ENCODE peak calls at places on chromosomes 6 and 20, in seven cellular contexts. M, J, K, C, Z, X and P are unnamed samples.

GRCh38 chr6:138007014-138007472 is 100.2 kb downstream of the PERP start:
- DNase-seq in K (peak; percentile 33), Z (peak; percentile 23), M (peak; percentile 65), C (peak; percentile 28), J (peak; percentile 36), X (peak; percentile 78), P (peak; percentile 62)

GRCh38 chr6:21653902-21654301 is 60.4 kb downstream of the SOX4 start:
- DNase-seq in J (no peak), X (peak; percentile 42), M (peak; percentile 62), K (no peak), C (no peak), Z (no peak), P (no peak)

GRCh38 chr6:90083891-90084290 is 189.6 kb downstream of the GJA10 start:
- DNase-seq in J (no peak), C (no peak), M (no peak), X (no peak), Z (no peak), K (no peak), P (no peak)

GRCh38 chr6:148251286-148251685 is 91.4 kb upstream of the SASH1 start:
- DNase-seq in C (peak; percentile 57), X (peak; percentile 52), K (peak; percentile 80), Z (peak; percentile 9), J (no peak), M (no peak), P (peak; percentile 66)

GRCh38 chr6:9647599-9647998 is 767.3 kb downstream of the TFAP2A start:
- DNase-seq in Z (no peak), J (no peak), C (no peak), M (no peak), K (peak; percentile 62), X (no peak), P (peak; percentile 87)

GRCh38 chr6:118872726-118873125 is 21.2 kb upstream of the ASF1A start:
- DNase-seq in C (no peak), X (no peak), J (no peak), M (no peak), Z (no peak), K (no peak), P (peak; percentile 16)

GRCh38 chr6:143362192-143362558 is 88.3 kb downstream of the ADAT2 start:
- DNase-seq in J (no peak), C (no peak), X (no peak), Z (no peak), M (no peak), K (no peak), P (no peak)

GRCh38 chr6:144931172-144932035 is 646.3 kb downstream of the UTRN start:
- DNase-seq in K (peak; percentile 36), M (peak; percentile 39), X (peak; percentile 45), C (peak; percentile 37), Z (no peak), J (no peak), P (peak; percentile 54)

GRCh38 chr6:151443449-151443848 is 8.5 kb downstream of the RMND1 start:
- DNase-seq in M (no peak), J (no peak), K (no peak), X (no peak), Z (no peak), C (no peak), P (peak; percentile 49)

GRCh38 chr6:22596011-22596410 is 26.6 kb downstream of the HDGFL1 start:
- DNase-seq in X (no peak), K (peak; percentile 61), Z (no peak), J (no peak), M (no peak), C (no peak), P (peak; percentile 59)

GRCh38 chr6:111824608-111825337 is 48.5 kb downstream of the FYN start:
- DNase-seq in K (peak; percentile 36), Z (no peak), J (no peak), C (no peak), X (no peak), M (no peak), P (no peak)

GRCh38 chr20:42958367-42959112 is 231.2 kb downstream of the PTPRT start:
- DNase-seq in J (no peak), C (no peak), X (no peak), K (no peak), Z (no peak), M (no peak), P (no peak)

GRCh38 chr6:107658920-107659879 is 164.9 kb downstream of the SCML4 start:
- DNase-seq in J (no peak), X (no peak), Z (no peak), K (peak; percentile 69), M (no peak), C (peak; percentile 33), P (no peak)

GRCh38 chr6:17233531-17233930 is 47.6 kb upstream of the RBM24 start:
- DNase-seq in Z (no peak), J (no peak), M (no peak), K (peak; percentile 46), C (no peak), X (peak; percentile 53), P (no peak)

GRCh38 chr6:444653-445275 is 53.2 kb downstream of the IRF4 start:
- DNase-seq in J (no peak), M (peak; percentile 16), Z (no peak), X (no peak), C (no peak), K (no peak), P (no peak)

GRCh38 chr6:36847152-36847551 is 7.9 kb upstream of the CPNE5 start:
- DNase-seq in J (no peak), K (no peak), M (no peak), C (no peak), X (no peak), Z (no peak), P (no peak)
- H3K23ac ChIP-seq in J (no peak overlapping the region), K (no peak overlapping the region), M (no peak overlapping the region), C (no peak overlapping the region), X (no peak overlapping the region), Z (no peak overlapping the region), P (no peak overlapping the region)

DNA sequence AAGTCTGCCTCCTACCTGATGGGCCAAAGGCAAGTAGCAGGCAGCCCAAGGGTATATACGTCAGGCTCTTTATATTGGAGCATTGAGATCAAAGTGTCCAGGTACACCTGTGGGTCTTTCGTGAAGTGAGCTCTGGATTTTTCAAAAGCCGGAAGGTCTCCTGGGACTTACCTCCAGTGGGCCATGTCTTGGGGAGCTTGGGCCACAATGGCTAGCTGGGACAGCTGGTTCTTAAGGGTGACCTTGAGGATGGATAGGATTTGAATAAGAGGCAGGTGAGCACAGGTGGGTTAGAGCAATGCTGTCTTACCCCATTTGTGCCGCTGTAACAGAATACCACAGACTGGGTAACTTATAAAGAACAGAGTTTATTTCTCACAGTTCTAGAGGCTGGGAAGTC is 153.4 kb downstream of the CDC5L start:
- DNase-seq in X (no peak), J (no peak), Z (no peak), C (no peak), M (peak; percentile 7), K (no peak), P (no peak)
- H3K23ac ChIP-seq in X (no peak overlapping the region), J (no peak overlapping the region), Z (no peak overlapping the region), C (no peak overlapping the region), M (no peak overlapping the region), K (no peak overlapping the region), P (no peak overlapping the region)

DNA sequence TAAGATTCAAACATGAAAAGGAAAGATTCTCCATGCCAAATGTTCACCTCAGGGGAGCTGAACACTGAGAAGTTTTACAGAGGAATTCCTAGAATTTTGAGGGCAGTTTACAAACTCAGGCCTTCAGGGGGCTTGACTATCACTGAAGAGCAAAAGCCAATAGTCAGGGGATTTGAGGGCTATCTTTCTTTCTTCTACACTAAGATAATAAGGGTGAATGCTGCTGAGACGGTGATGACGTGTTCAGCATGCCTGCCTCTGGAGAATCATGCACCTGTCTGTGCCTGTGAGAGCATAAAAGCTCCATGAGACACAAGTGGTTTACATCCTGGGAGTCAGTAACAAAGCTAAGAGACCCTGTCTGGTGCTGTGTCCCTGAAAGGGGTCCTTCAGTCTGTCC is 1085.6 kb downstream of the KIF16B start:
- DNase-seq in X (peak; percentile 78), Z (no peak), C (no peak), M (no peak), J (no peak), K (no peak), P (peak; percentile 52)
- H3K23ac ChIP-seq in X (peak overlapping the region; percentile 37), Z (no peak overlapping the region), C (no peak overlapping the region), M (no peak overlapping the region), J (no peak overlapping the region), K (no peak overlapping the region), P (no peak overlapping the region)

DNA sequence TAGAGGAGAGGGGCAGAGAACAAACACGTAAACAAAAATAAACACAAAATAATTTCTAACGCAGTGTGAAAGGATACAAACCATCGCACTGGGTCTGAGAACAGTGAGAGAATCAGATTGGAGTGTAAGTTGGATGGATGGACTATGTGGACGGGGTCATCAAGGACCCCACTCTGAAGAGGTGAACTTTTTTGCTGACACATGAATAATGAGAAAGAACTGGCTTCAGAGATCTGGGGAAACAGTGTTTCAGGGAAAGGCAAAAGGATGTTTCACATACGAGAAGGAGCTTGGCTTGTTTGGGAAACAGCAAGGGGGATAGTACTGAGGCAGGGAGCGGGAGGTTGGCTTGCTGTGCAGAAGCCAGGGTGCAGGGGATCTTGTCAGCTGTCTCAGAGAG is 295.4 kb downstream of the ZNF217 start:
- DNase-seq in X (no peak), K (no peak), J (no peak), M (no peak), C (no peak), Z (no peak), P (no peak)
- H3K23ac ChIP-seq in X (no peak overlapping the region), K (no peak overlapping the region), J (no peak overlapping the region), M (no peak overlapping the region), C (no peak overlapping the region), Z (no peak overlapping the region), P (no peak overlapping the region)

GRCh38 chr6:38584731-38585130 is 55.0 kb downstream of the BTBD9 start:
- DNase-seq in X (no peak), Z (no peak), M (no peak), J (no peak), C (no peak), K (no peak), P (no peak)

GRCh38 chr6:38587766-38588362 is 51.9 kb downstream of the BTBD9 start:
- DNase-seq in M (no peak), Z (no peak), C (no peak), X (no peak), J (no peak), K (peak; percentile 9), P (peak; percentile 65)

GRCh38 chr6:38589367-38589720 is 50.4 kb downstream of the BTBD9 start:
- DNase-seq in K (no peak), M (no peak), X (no peak), C (no peak), J (no peak), Z (no peak), P (no peak)

GRCh38 chr6:38588631-38589366 is 50.9 kb downstream of the BTBD9 start:
- DNase-seq in Z (no peak), K (peak; percentile 76), X (no peak), C (peak; percentile 65), M (no peak), J (no peak), P (peak; percentile 89)

GRCh38 chr6:38586992-38587391 is 52.7 kb downstream of the BTBD9 start:
- DNase-seq in Z (no peak), X (no peak), C (no peak), K (no peak), J (no peak), M (no peak), P (no peak)
- H3K23ac ChIP-seq in Z (no peak overlapping the region), X (no peak overlapping the region), C (no peak overlapping the region), K (no peak overlapping the region), J (no peak overlapping the region), M (no peak overlapping the region), P (no peak overlapping the region)